ENCODE peak calls at places on chromosome 10, in six cellular contexts. S is activated CD4-positive, alpha-beta T cell treated with anti-CD3 and anti-CD28 coated beads, Interleukin-2, amount 10 ng/mL, durations not matched to agents 7 days and 5 days; I is NCI-H1105; X is NCI-H1092 treated with DMSO at 0.1 percent for 48 hours; L is SK-MEL-5; J is KBM-7. U is an unnamed sample.

GRCh38 chr10:101030492-101031127 is 319 bp downstream of the PDZD7 start:
- DNase-seq in L (no peak), S (no peak), J (no peak), X (no peak), I (no peak), U (no peak)

GRCh38 chr10:120789292-120789691 is 61.9 kb upstream of the WDR11 start:
- DNase-seq in S (no peak), X (no peak), I (no peak), J (no peak), L (no peak), U (no peak)

GRCh38 chr10:21523007-21523406 is 2.5 kb downstream of the SKIDA1 start:
- DNase-seq in J (peak), X (peak), I (no peak), S (no peak), L (no peak), U (no peak)

GRCh38 chr10:16915308-16915707 is 98.1 kb upstream of the RSU1 start:
- DNase-seq in S (no peak), I (no peak), X (no peak), J (peak), L (no peak), U (no peak)

GRCh38 chr10:12403119-12403518 is 53.8 kb downstream of the CAMK1D start:
- DNase-seq in S (no peak), J (no peak), L (no peak), X (no peak), I (no peak), U (no peak)

GRCh38 chr10:110821508-110821907 is 50.2 kb upstream of the PDCD4 start:
- DNase-seq in I (no peak), L (no peak), X (no peak), S (no peak), J (no peak), U (peak)

GRCh38 chr10:124212702-124213101 is 119.3 kb upstream of the CHST15 start:
- DNase-seq in L (no peak), J (no peak), X (no peak), I (no peak), S (no peak), U (no peak)

GRCh38 chr10:101224060-101224909 is 5.0 kb downstream of the LBX1 start:
- DNase-seq in S (no peak), L (no peak), J (no peak), I (no peak), X (no peak), U (no peak)

GRCh38 chr10:60718891-60719290 is 59.4 kb upstream of the CDK1 start:
- DNase-seq in I (no peak), S (no peak), L (no peak), X (no peak), J (no peak), U (no peak)

GRCh38 chr10:71427246-71427645 is 30.5 kb downstream of the CDH23 start:
- DNase-seq in X (no peak), L (no peak), I (no peak), S (no peak), J (no peak), U (no peak)

GRCh38 chr10:51700228-51700835 is 937 bp upstream of the CSTF2T start:
- DNase-seq in L (peak), X (peak), S (no peak), J (no peak), I (no peak), U (no peak)

GRCh38 chr10:104903433-104903832 is 262.3 kb downstream of the SORCS3 start:
- DNase-seq in I (no peak), X (no peak), J (no peak), L (no peak), S (no peak), U (no peak)

GRCh38 chr10:110395350-110396283 is 90.9 kb upstream of the SMNDC1 start:
- DNase-seq in L (no peak), J (no peak), I (no peak), S (no peak), X (no peak), U (no peak)

GRCh38 chr10:76329891-76330575 is 898.6 kb downstream of the LRMDA start:
- DNase-seq in X (no peak), J (no peak), I (no peak), S (no peak), L (no peak), U (no peak)

GRCh38 chr10:34932235-34932634 is 117.1 kb upstream of the PARD3 start:
- DNase-seq in L (no peak), S (no peak), J (no peak), X (no peak), I (no peak), U (no peak)

U was measured in ascending aorta.